ENCODE peak calls at places on chromosomes 7 and 10, in six cellular contexts. T is brain microvascular endothelial cell, H is dorsolateral prefrontal cortex, P is MM.1S, O is left ventricle myocardium inferior, E is thyroid gland. C is an unnamed sample.

GRCh38 chr10:37872283-37872682 is 14.9 kb upstream of the ZNF248 start:
- DNase-seq in T (no peak), H (no peak), P (no peak), O (no peak), E (no peak), C (no peak)

GRCh38 chr7:93442478-93443224 is 131.9 kb downstream of the CALCR start:
- DNase-seq in T (peak; percentile 43), H (no peak), P (peak; percentile 54), O (no peak), E (peak; percentile 2), C (no peak)

GRCh38 chr10:13907570-13907969 is 320.8 kb downstream of the PRPF18 start:
- DNase-seq in T (no peak), H (no peak), P (no peak), O (no peak), E (no peak), C (no peak)

GRCh38 chr10:86545097-86545496 is 23.5 kb upstream of the WAPL start:
- DNase-seq in T (no peak), H (no peak), P (no peak), O (no peak), E (peak; percentile 32), C (no peak)

GRCh38 chr7:41122256-41122987 is 580.5 kb downstream of the INHBA start:
- DNase-seq in T (no peak), H (no peak), P (no peak), O (no peak), E (no peak), C (no peak)

GRCh38 chr7:73520673-73521635 is 1.1 kb downstream of the BAZ1B start:
- DNase-seq in T (no peak), H (no peak), P (no peak), O (no peak), E (peak; percentile 5), C (no peak)

GRCh38 chr10:24894309-24894708 is 58.1 kb downstream of the PRTFDC1 start:
- DNase-seq in T (peak; percentile 83), H (no peak), P (no peak), O (no peak), E (no peak), C (no peak)

GRCh38 chr10:86665868-86666267 is 2.4 kb upstream of the LDB3 start:
- DNase-seq in T (no peak), H (peak; percentile 94), P (no peak), O (no peak), E (no peak), C (no peak)

GRCh38 chr7:81846398-81846797 is 76.6 kb upstream of the HGF start:
- DNase-seq in T (peak; percentile 41), H (no peak), P (peak; percentile 49), O (no peak), E (no peak), C (no peak)

GRCh38 chr7:23530355-23530754 is 1.4 kb downstream of the TRA2A start:
- DNase-seq in T (peak; percentile 22), H (no peak), P (peak; percentile 67), O (no peak), E (peak; percentile 27), C (no peak)

GRCh38 chr10:106175760-106176377 is 988.6 kb downstream of the SORCS1 start:
- DNase-seq in T (no peak), H (no peak), P (peak; percentile 21), O (no peak), E (no peak), C (no peak)

GRCh38 chr7:5225616-5226290 is 35.7 kb downstream of the WIPI2 start:
- DNase-seq in T (no peak), H (no peak), P (no peak), O (no peak), E (no peak), C (no peak)

GRCh38 chr7:104231054-104232046 is 23.5 kb upstream of the ORC5 start:
- DNase-seq in T (peak; percentile 54), H (peak; percentile 56), P (peak; percentile 61), O (no peak), E (peak; percentile 46), C (no peak)

GRCh38 chr7:4851459-4852422 is 10.1 kb downstream of the PAPOLB start:
- DNase-seq in T (peak; percentile 73), H (no peak), P (no peak), O (no peak), E (no peak), C (no peak)

GRCh38 chr7:105830405-105831218 is 45.8 kb downstream of the ATXN7L1 start:
- DNase-seq in T (peak; percentile 95), H (no peak), P (no peak), O (no peak), E (no peak), C (no peak)

DNA sequence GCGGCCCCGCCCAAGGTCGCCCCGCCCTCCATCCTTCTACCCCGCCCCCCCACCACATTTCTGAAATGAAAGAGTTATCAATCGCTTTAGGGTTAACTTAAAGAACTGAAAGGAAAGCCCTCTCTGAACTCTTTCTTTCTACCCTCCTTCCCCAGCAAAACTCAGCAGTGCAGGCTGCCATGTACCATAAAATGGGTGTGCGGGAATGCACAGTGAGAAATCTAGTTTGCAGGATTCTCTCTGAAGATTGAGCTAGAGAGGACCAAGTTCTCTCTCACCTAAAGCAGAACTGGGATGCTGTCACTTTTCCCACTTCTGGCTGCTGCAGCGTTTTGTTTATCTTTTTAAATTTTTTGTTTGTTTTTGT is 151.6 kb upstream of the YAE1 start:
- DNase-seq in T (no peak), H (no peak), P (no peak), O (no peak), E (no peak), C (no peak)
- H3K4me3 ChIP-seq in T (peak overlapping the region; percentile 71), H (peak overlapping the region; percentile 49), P (peak overlapping the region; percentile 80), O (peak overlapping the region; percentile 68), E (peak overlapping the region; percentile 53), C (peak overlapping the region; percentile 56)

GRCh38 chr7:155999631-156000489 is 187.6 kb upstream of the SHH start:
- DNase-seq in T (no peak), H (no peak), P (no peak), O (no peak), E (no peak), C (no peak)

GRCh38 chr7:155997431-155998327 is 185.4 kb upstream of the SHH start:
- DNase-seq in T (no peak), H (no peak), P (no peak), O (no peak), E (no peak), C (no peak)

GRCh38 chr7:156000601-156001396 is 188.5 kb upstream of the SHH start:
- DNase-seq in T (no peak), H (no peak), P (no peak), O (no peak), E (no peak), C (no peak)

GRCh38 chr7:155998328-155998691 is 186.0 kb upstream of the SHH start:
- DNase-seq in T (no peak), H (no peak), P (peak; percentile 21), O (no peak), E (no peak), C (no peak)

GRCh38 chr7:155998766-155999630 is 186.7 kb upstream of the SHH start:
- DNase-seq in T (no peak), H (no peak), P (no peak), O (no peak), E (no peak), C (no peak)
- H3K27ac ChIP-seq in T (no peak overlapping the region), H (no peak overlapping the region), P (no peak overlapping the region), O (no peak overlapping the region), E (no peak overlapping the region), C (no peak overlapping the region)

DNA sequence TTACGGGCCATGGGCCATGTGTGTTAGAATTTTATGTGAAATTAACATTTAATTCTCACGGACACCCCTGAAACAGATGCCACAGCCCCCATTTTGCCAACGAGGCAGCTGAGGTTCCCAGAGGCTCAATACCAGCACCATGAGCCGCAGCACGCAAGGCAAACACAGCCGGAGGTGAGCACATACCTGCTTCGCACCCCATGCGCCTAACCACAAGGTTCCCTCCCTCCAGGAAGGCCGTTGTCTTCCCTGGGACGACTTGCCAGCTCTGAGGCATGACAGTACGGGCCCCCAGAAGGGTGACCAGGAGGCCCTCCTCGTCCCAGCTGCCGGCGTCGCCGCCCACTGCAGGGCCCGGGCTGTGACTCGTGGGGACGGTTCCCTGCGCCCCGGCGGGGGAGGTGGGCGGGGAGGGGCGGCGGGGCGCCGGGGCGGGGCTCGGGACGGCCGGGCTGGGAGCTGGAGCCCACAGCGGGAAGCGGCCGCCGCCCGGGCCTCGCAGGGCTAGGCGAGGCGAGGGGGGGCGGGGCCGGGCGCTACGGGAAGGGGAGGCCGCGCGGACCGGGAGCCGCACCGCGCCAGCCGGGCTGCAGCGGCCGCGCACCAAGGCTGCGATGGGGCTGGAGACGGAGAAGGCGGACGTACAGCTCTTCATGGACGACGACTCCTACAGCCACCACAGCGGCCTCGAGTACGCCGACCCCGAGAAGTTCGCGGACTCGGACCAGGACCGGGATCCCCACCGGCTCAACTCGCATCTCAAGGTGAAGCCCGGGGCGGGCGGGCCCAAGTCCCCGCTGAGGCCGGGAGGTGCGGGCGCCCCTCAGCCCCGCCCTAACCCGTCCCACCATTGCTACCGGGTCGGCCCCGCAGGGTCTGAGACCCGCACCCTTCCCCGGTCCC is at the start of gene CAV2:
- DNase-seq in T (no peak), H (no peak), P (peak; percentile 62), O (peak; percentile 83), E (peak; percentile 85), C (peak; percentile 90)
- H3K4me3 ChIP-seq in T (peak within 1 kb of the TSS; percentile 84), H (peak within 1 kb of the TSS; percentile 64), P (peak within 1 kb of the TSS; percentile 91), O (peak within 1 kb of the TSS; percentile 91), E (peak within 1 kb of the TSS; percentile 87), C (peak within 1 kb of the TSS; percentile 96)

GRCh38 chr10:110490640-110491039 is 7.1 kb upstream of the DUSP5 start:
- DNase-seq in T (no peak), H (no peak), P (no peak), O (no peak), E (no peak), C (no peak)
- H3K27ac ChIP-seq in T (no peak overlapping the region), H (no peak overlapping the region), P (no peak overlapping the region), O (no peak overlapping the region), E (no peak overlapping the region), C (no peak overlapping the region)

DNA sequence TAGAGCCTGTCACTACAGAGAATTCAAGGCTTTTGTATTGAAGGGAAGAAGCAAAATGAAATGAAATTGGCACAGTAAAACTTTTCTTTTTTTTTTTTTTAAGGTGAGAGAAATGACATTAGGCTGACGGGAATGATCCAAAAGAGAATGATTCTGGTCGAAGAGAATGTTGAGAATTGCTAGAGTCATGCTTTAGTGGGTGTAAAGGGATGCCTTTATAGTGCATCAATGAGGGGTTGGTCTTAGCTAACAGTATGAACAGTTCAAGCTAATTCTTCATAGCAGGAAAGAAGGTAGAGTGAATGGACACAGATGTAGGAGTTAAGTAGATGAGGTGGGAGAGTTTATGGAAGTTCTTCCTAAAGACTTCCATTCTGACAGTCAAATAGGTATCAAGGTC is 32.3 kb upstream of the LSM8 start:
- DNase-seq in T (no peak), H (no peak), P (no peak), O (no peak), E (no peak), C (no peak)
- H3K4me3 ChIP-seq in T (no peak overlapping the region), H (no peak overlapping the region), P (no peak overlapping the region), O (no peak overlapping the region), E (no peak overlapping the region), C (no peak overlapping the region)